ENCODE peak calls at places on chromosomes 5 and 9, in ten cellular contexts. L, J, I, G, T, Y, E, R, S and O are unnamed samples.

GRCh38 chr5:158716668-158717067 is 383.0 kb downstream of the EBF1 start:
- DNase-seq in L (peak; percentile 24), J (no peak), I (no peak), G (no peak), T (no peak), Y (peak; percentile 37), E (no peak), R (no peak), S (no peak), O (no peak)

GRCh38 chr9:30574355-30575151 is 1809.9 kb upstream of the ACO1 start:
- DNase-seq in L (no peak), J (no peak), I (no peak), G (no peak), T (no peak), Y (no peak), E (no peak), R (no peak), S (no peak), O (no peak)

GRCh38 chr9:18865542-18865941 is 167.5 kb downstream of the SAXO1 start:
- DNase-seq in L (no peak), J (no peak), I (peak; percentile 7), G (no peak), T (peak; percentile 59), Y (no peak), E (peak; percentile 70), R (no peak), S (no peak), O (no peak)

GRCh38 chr5:23146183-23146582 is 293.0 kb upstream of the CDH12 start:
- DNase-seq in L (no peak), J (no peak), I (no peak), G (no peak), T (no peak), Y (no peak), E (no peak), R (no peak), S (no peak), O (no peak)

GRCh38 chr5:78050888-78051287 is 243.6 kb downstream of the AP3B1 start:
- DNase-seq in L (no peak), J (no peak), I (peak; percentile 80), G (peak; percentile 2), T (peak; percentile 68), Y (peak; percentile 65), E (peak; percentile 72), R (no peak), S (no peak), O (no peak)

GRCh38 chr5:173890195-173890951 is 2.2 kb downstream of the CPEB4 start:
- DNase-seq in L (peak; percentile 65), J (peak; percentile 51), I (peak; percentile 30), G (no peak), T (no peak), Y (peak; percentile 42), E (no peak), R (no peak), S (no peak), O (no peak)

GRCh38 chr5:176415240-176416122 is 858 bp downstream of the CLTB start:
- DNase-seq in L (peak; percentile 18), J (peak; percentile 70), I (peak; percentile 49), G (peak; percentile 62), T (peak; percentile 43), Y (peak; percentile 82), E (peak; percentile 63), R (no peak), S (peak; percentile 12), O (peak; percentile 56)

GRCh38 chr5:1507457-1507856 is 16.3 kb downstream of the LPCAT1 start:
- DNase-seq in L (no peak), J (no peak), I (no peak), G (no peak), T (no peak), Y (no peak), E (no peak), R (no peak), S (no peak), O (no peak)

GRCh38 chr5:119501671-119502179 is 49.4 kb downstream of the HSD17B4 start:
- DNase-seq in L (no peak), J (no peak), I (no peak), G (no peak), T (no peak), Y (peak; percentile 13), E (no peak), R (no peak), S (no peak), O (no peak)

GRCh38 chr5:5313081-5313736 is 109.3 kb upstream of the ICE1 start:
- DNase-seq in L (no peak), J (no peak), I (peak; percentile 4), G (no peak), T (peak; percentile 85), Y (peak; percentile 44), E (peak; percentile 85), R (no peak), S (no peak), O (no peak)

GRCh38 chr9:127285957-127286356 is 21.4 kb downstream of the GARNL3 start:
- DNase-seq in L (no peak), J (no peak), I (no peak), G (no peak), T (no peak), Y (no peak), E (no peak), R (no peak), S (no peak), O (no peak)

DNA sequence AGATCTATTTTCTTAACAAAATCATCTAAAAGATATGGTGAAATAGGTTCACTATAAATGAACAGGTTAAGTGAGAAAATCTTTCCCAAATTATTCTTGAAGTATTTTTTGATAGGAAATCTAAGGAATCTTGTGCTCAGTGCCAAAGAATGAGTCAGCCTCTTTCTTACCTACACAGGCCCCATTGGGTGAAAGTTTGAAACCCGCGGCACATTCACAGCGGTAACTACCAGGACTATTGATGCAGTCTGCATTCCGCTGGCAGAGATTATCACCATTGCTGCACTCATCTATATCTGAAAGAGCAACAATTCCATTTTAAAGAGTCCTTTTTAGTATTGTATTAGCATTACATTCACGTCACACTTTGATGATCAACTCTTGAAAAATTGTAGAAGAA is 221.8 kb downstream of the SLC12A2 start:
- DNase-seq in L (no peak), J (no peak), I (peak; percentile 7), G (no peak), T (no peak), Y (no peak), E (peak; percentile 23), R (no peak), S (no peak), O (no peak)
- H3K9me3 ChIP-seq in L (no peaks in the 10 kb centered on the region), J (no peaks in the 10 kb centered on the region), I (no peaks in the 10 kb centered on the region), G (no peaks in the 10 kb centered on the region), T (no peaks in the 10 kb centered on the region), Y (no peaks in the 10 kb centered on the region), E (no peaks in the 10 kb centered on the region), R (no peaks in the 10 kb centered on the region), S (no peaks in the 10 kb centered on the region), O (no peaks in the 10 kb centered on the region)

DNA sequence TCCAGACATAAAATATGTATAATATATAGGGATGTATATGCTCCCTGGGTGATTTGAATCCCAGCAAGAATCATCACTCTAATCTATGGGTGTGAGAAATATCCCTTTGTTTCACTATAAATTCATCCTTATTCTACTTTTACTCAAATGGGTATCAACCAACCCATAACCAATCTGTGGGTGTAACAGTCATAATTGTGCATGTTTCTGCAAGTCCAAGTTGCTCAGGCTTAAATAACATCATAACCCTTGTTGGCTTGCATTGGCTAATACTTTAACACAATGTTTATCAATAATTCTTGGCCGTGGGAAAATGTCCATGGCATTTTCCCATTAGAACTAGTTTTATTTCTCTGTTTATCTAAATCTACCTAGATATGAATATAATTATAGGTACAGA is 530.5 kb upstream of the TLE4 start:
- DNase-seq in L (no peak), J (no peak), I (no peak), G (peak; percentile 76), T (no peak), Y (no peak), E (no peak), R (no peak), S (no peak), O (no peak)
- H4K20me1 ChIP-seq in L (no peaks in the 10 kb centered on the region), J (no peaks in the 10 kb centered on the region), I (no peaks in the 10 kb centered on the region), G (no peaks in the 10 kb centered on the region), T (no peaks in the 10 kb centered on the region), Y (no peaks in the 10 kb centered on the region), E (no peaks in the 10 kb centered on the region), R (no peaks in the 10 kb centered on the region), S (no peaks in the 10 kb centered on the region), O (no peaks in the 10 kb centered on the region)

DNA sequence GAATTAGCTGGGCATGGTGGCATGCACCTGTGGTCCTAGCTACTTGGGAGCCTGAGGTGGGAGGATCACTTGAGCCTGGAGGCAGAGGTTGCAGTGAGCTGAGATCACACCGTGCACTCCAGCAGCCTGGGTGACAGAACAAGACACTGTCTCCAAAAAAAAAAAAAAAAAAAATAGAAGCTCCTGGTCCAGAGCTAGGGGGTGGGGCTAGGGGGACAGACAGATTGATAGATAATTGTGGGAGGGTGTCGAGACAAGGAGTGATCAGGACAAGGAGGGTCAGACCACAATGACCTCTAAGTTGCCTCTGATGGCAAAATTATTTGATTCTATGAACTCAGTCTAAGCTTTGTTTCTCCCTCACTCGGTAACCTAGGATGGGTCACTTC is 6.6 kb upstream of the PHF19 start:
- DNase-seq in L (no peak), J (no peak), I (no peak), G (no peak), T (no peak), Y (no peak), E (no peak), R (no peak), S (no peak), O (no peak)
- H3K4me2 ChIP-seq in L (peak overlapping the region; percentile 36), J (no peak overlapping the region), I (no peak overlapping the region), G (no peak overlapping the region), T (no peak overlapping the region), Y (no peak overlapping the region), E (no peak overlapping the region), R (peak overlapping the region; percentile 51), S (no peak overlapping the region), O (no peak overlapping the region)

GRCh38 chr9:61674882-61675281 is 485.0 kb downstream of the SPATA31A7 start:
- DNase-seq in L (no peak), J (no peak), I (no peak), G (no peak), T (no peak), Y (no peak), E (no peak), R (no peak), S (no peak), O (no peak)

GRCh38 chr9:61673247-61673646 is 483.4 kb downstream of the SPATA31A7 start:
- DNase-seq in L (no peak), J (no peak), I (no peak), G (no peak), T (no peak), Y (no peak), E (no peak), R (no peak), S (no peak), O (no peak)

GRCh38 chr9:61673664-61674381 is 484.0 kb downstream of the SPATA31A7 start:
- DNase-seq in L (no peak), J (peak; percentile 36), I (no peak), G (no peak), T (no peak), Y (no peak), E (no peak), R (no peak), S (no peak), O (no peak)

GRCh38 chr9:61671276-61671973 is 481.6 kb downstream of the SPATA31A7 start:
- DNase-seq in L (no peak), J (peak; percentile 38), I (no peak), G (no peak), T (no peak), Y (no peak), E (no peak), R (no peak), S (no peak), O (no peak)

DNA sequence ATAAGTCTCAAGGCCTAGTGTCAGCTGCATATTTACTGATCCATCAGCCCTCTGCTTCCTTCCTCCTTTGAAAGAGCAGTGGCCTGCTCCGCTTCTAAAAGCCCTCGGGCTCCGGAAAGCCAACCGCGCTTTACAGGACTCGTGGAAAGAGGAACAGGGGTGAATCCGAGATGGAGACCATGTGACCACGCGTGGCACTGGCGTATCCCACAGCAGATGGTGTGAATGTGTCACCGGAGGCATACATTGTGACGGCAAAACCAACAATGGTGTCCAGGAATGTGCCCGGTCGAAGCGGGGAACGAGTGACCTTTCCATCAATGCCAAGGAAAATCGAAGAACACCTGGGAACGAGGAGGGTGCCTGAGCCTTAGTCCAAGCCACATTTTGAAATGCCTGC is 484.6 kb downstream of the SPATA31A7 start:
- DNase-seq in L (no peak), J (no peak), I (no peak), G (no peak), T (no peak), Y (no peak), E (no peak), R (no peak), S (no peak), O (no peak)
- H3K9me3 ChIP-seq in L (no peaks in the 10 kb centered on the region), J (no peaks in the 10 kb centered on the region), I (peaks cover 24% of the 10 kb centered on the region), G (peaks cover 27% of the 10 kb centered on the region), T (no peaks in the 10 kb centered on the region), Y (no peaks in the 10 kb centered on the region), E (no peaks in the 10 kb centered on the region), R (no peaks in the 10 kb centered on the region), S (no peaks in the 10 kb centered on the region), O (no peaks in the 10 kb centered on the region)